ENCODE peak calls at places on chromosomes 3 and 15, in four cellular contexts. D is WTC11, U is HepG2, M is SK-N-SH. G is an unnamed sample.

GRCh38 chr3:122512284-122512683 is 2.5 kb downstream of the KPNA1 start:
- DNase-seq in D (no peak), M (no peak), U (no peak), G (no peak)

GRCh38 chr15:52786436-52787122 is 3.6 kb downstream of the ONECUT1 start:
- DNase-seq in D (peak; percentile 54), M (no peak), U (peak; percentile 43), G (no peak)

GRCh38 chr15:65595960-65596359 is 15.0 kb downstream of the INTS14 start:
- DNase-seq in M (peak; percentile 59), U (peak; percentile 67), D (peak; percentile 27), G (peak; percentile 33)

GRCh38 chr3:99808163-99808794 is 9.4 kb upstream of the CMSS1 start:
- DNase-seq in M (peak; percentile 53), D (peak; percentile 59), U (peak; percentile 55), G (peak; percentile 50)

GRCh38 chr3:188270423-188270972 is 116.5 kb downstream of the LPP start:
- DNase-seq in M (no peak), D (no peak), U (peak; percentile 89), G (no peak)

GRCh38 chr3:16476636-16477035 is 36.9 kb downstream of the RFTN1 start:
- DNase-seq in D (no peak), M (no peak), U (no peak), G (no peak)

GRCh38 chr15:57146394-57147140 is 228.1 kb downstream of the TCF12 start:
- DNase-seq in U (peak; percentile 9), M (peak; percentile 21), D (no peak), G (peak; percentile 10)

GRCh38 chr3:53493997-53494791 is at the start of gene CACNA1D:
- DNase-seq in M (peak; percentile 89), D (peak; percentile 90), U (no peak), G (no peak)

GRCh38 chr3:196039359-196039758 is 42.5 kb downstream of the TFRC start:
- DNase-seq in U (no peak), D (no peak), M (no peak), G (no peak)

GRCh38 chr15:74235962-74236361 is at the start of gene CCDC33:
- DNase-seq in D (no peak), U (no peak), M (no peak), G (no peak)

GRCh38 chr3:99895706-99896441 is 78.2 kb downstream of the CMSS1 start:
- DNase-seq in D (no peak), U (peak; percentile 82), M (no peak), G (no peak)

GRCh38 chr3:3110299-3110630 is at the start of gene IL5RA:
- DNase-seq in U (no peak), M (peak; percentile 22), D (no peak), G (no peak)

GRCh38 chr3:196184881-196185280 is 26.3 kb downstream of the ZDHHC19 start:
- DNase-seq in U (no peak), M (peak; percentile 10), D (no peak), G (no peak)

GRCh38 chr15:52509500-52510244 is 19.0 kb downstream of the MYO5A start:
- DNase-seq in D (no peak), M (no peak), U (no peak), G (no peak)

GRCh38 chr15:51121118-51121517 is 26.4 kb upstream of the TNFAIP8L3 start:
- DNase-seq in M (no peak), D (no peak), U (peak; percentile 27), G (peak; percentile 15)

GRCh38 chr3:188546835-188547670 is 393.1 kb downstream of the LPP start:
- DNase-seq in D (no peak), U (peak; percentile 78), M (no peak), G (no peak)

GRCh38 chr3:159848348-159849118 is 140.1 kb upstream of the IL12A start:
- DNase-seq in D (no peak), U (no peak), M (no peak), G (no peak)

GRCh38 chr3:10274601-10275000 is 18.1 kb downstream of the GHRL start:
- DNase-seq in D (no peak), U (no peak), M (no peak), G (no peak)

GRCh38 chr15:43204016-43204901 is 16.6 kb downstream of the EPB42 start:
- DNase-seq in D (peak; percentile 67), M (peak; percentile 70), U (peak; percentile 53), G (peak; percentile 60)

GRCh38 chr15:33994005-33994615 is 25.8 kb downstream of the CHRM5 start:
- DNase-seq in U (peak; percentile 45), M (no peak), D (peak; percentile 60), G (no peak)

GRCh38 chr15:88256261-88257230 is at the start of gene NTRK3:
- DNase-seq in D (peak; percentile 63), M (peak; percentile 72), U (no peak), G (no peak)

GRCh38 chr3:3615533-3615932 is 183.7 kb upstream of the LRRN1 start:
- DNase-seq in M (no peak), U (no peak), D (no peak), G (no peak)

GRCh38 chr3:5149306-5149880 is 27.3 kb downstream of the ARL8B start:
- DNase-seq in U (no peak), M (no peak), D (no peak), G (peak; percentile 29)

GRCh38 chr3:114597012-114597411 is 303.2 kb downstream of the TIGIT start:
- DNase-seq in U (no peak), D (no peak), M (no peak), G (no peak)

GRCh38 chr15:40287968-40288367 is 5.1 kb upstream of the ANKRD63 start:
- DNase-seq in U (no peak), M (no peak), D (no peak), G (no peak)

GRCh38 chr15:88881781-88882180 is 13.6 kb downstream of the HAPLN3 start:
- DNase-seq in U (no peak), M (no peak), D (no peak), G (no peak)

GRCh38 chr3:16400143-16400935 is 113.2 kb downstream of the RFTN1 start:
- DNase-seq in U (no peak), D (no peak), M (no peak), G (no peak)

GRCh38 chr3:46680298-46680826 is 13.1 kb downstream of the ALS2CL start:
- DNase-seq in D (no peak), U (no peak), M (no peak), G (no peak)

GRCh38 chr3:128329491-128330300 is 137.0 kb downstream of the DNAJB8 start:
- DNase-seq in U (no peak), D (no peak), M (peak; percentile 42), G (no peak)

GRCh38 chr15:65869954-65870871 is 922 bp downstream of the RAB11A start:
- DNase-seq in M (peak; percentile 59), U (peak; percentile 50), D (peak; percentile 23), G (peak; percentile 32)

GRCh38 chr3:41075958-41076357 is 123.3 kb upstream of the CTNNB1 start:
- DNase-seq in U (peak; percentile 14), D (no peak), M (peak; percentile 37), G (no peak)

GRCh38 chr15:88529021-88529630 is 17.4 kb downstream of the DET1 start:
- DNase-seq in M (no peak), U (no peak), D (no peak), G (no peak)

GRCh38 chr15:75647370-75648155 is at the start of gene SNX33:
- DNase-seq in D (peak; percentile 79), M (peak; percentile 94), U (peak; percentile 78), G (peak; percentile 90)

GRCh38 chr3:88713233-88713691 is 394.2 kb upstream of the EPHA3 start:
- DNase-seq in D (no peak), M (no peak), U (no peak), G (no peak)

GRCh38 chr15:35698331-35698730 is 152.4 kb upstream of the DPH6 start:
- DNase-seq in M (no peak), U (no peak), D (no peak), G (no peak)

GRCh38 chr3:10992946-10993728 is 589 bp downstream of the SLC6A1 start:
- DNase-seq in D (peak; percentile 22), U (no peak), M (no peak), G (no peak)

GRCh38 chr3:143970773-143971366 is 753 bp upstream of the DIPK2A start:
- DNase-seq in U (no peak), D (peak; percentile 75), M (peak; percentile 41), G (peak; percentile 38)

GRCh38 chr3:39448506-39449233 is 18.8 kb upstream of the MOBP start:
- DNase-seq in D (no peak), U (no peak), M (no peak), G (no peak)

GRCh38 chr3:129838086-129838485 is 55.4 kb downstream of the TMCC1 start:
- DNase-seq in D (no peak), M (no peak), U (no peak), G (no peak)

GRCh38 chr3:170346481-170347125 is 10.9 kb upstream of the SKIL start:
- DNase-seq in M (no peak), U (no peak), D (no peak), G (no peak)
- TF ChIP-seq FOXJ3 in M (no peak), U (no peak), D (no peak), G (no peak)

DNA sequence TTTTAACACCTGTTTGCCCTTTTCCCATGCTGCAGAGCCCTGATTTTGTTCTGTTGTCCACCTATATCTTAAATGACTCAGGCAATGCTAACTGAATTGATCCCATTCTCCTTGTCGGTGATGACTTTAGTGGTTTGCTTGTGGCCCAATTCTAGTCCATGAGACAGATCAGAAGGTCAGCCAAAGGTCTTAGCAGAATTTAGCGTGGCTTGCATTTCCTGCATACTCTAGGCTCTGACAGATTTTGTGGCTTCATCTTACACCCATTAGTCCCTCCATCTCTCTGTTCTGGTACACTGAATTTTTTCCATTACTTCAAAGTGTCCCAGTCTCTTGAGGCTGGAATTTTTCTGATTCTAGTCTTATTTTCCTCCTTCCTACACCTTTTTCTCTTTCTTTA is 161.9 kb downstream of the STAC start:
- DNase-seq in D (no peak), U (no peak), M (no peak), G (no peak)
- TF ChIP-seq USF2 in D (no peak), U (no peak), M (no peak), G (no peak)

GRCh38 chr3:60250810-60251209 is 1000.4 kb downstream of the FHIT start:
- DNase-seq in D (no peak), M (no peak), U (no peak), G (no peak)
- TF ChIP-seq FOXJ3 in D (no peak), M (no peak), U (no peak), G (no peak)

DNA sequence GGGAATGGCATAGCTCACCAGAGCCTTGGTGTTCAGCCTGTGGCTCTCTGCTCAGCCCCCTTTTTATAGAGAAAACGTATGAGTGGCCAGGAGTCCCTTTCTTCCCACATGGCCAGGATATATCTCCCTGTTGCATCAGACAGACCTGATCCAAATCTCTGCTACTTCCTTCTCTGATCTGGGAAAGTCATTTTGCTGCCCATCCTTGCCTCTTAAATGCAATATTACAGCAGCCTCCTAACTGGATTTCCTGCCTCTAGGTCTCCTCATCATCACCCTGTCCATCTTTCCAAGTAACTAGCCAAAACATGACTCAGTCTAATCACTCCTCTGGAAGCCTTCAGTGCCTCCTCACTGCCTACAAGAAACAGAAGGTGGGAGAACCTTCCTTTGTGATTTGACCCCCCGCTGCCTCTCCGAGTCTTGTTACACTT is 43.0 kb downstream of the CTDSPL start:
- DNase-seq in U (no peak), D (no peak), M (peak; percentile 32), G (no peak)
- TF ChIP-seq USF2 in U (no peak), D (no peak), M (no peak), G (no peak)